ENCODE peak calls at places on chromosome 7, in four cellular contexts. J is OCI-LY7, P is right atrium auricular region, V is tibial nerve. Q is an unnamed sample.
A peak's percentile ranks its signal among the peaks of the same experiment; 100 is the strongest.

GRCh38 chr7:44958645-44959344 is 20.0 kb downstream of the MYO1G start:
- DNase-seq in J (no peak), P (no peak), V (no peak), Q (no peak)

GRCh38 chr7:6279341-6279740 is 6.9 kb upstream of the CYTH3 start:
- DNase-seq in J (no peak), P (no peak), V (no peak), Q (no peak)

GRCh38 chr7:33500590-33500989 is 371.2 kb downstream of the BBS9 start:
- DNase-seq in J (no peak), P (no peak), V (no peak), Q (no peak)

GRCh38 chr7:35036361-35037171 is 719 bp downstream of the DPY19L1 start:
- DNase-seq in J (peak; percentile 51), P (peak; percentile 70), V (peak; percentile 17), Q (peak; percentile 90)

GRCh38 chr7:5557920-5558401 is 134.3 kb upstream of the TNRC18 start:
- DNase-seq in J (peak; percentile 57), P (peak; percentile 85), V (peak; percentile 57), Q (no peak)

GRCh38 chr7:80294321-80294720 is 159.7 kb downstream of the GNAI1 start:
- DNase-seq in J (no peak), P (no peak), V (no peak), Q (no peak)

GRCh38 chr7:44541028-44541869 is at the start of gene NPC1L1:
- DNase-seq in J (no peak), P (no peak), V (no peak), Q (no peak)

GRCh38 chr7:47941136-47941844 is 7.0 kb downstream of the PKD1L1 start:
- DNase-seq in J (no peak), P (peak; percentile 80), V (no peak), Q (no peak)

GRCh38 chr7:142478479-142479220 is 220.8 kb upstream of the PRSS58 start:
- DNase-seq in J (peak; percentile 58), P (no peak), V (no peak), Q (no peak)

GRCh38 chr7:30074422-30075030 is 46.3 kb downstream of the PLEKHA8 start:
- DNase-seq in J (peak; percentile 62), P (no peak), V (no peak), Q (no peak)

GRCh38 chr7:23247602-23248335 is 1.2 kb downstream of the GPNMB start:
- DNase-seq in J (no peak), P (peak; percentile 63), V (peak; percentile 21), Q (no peak)

GRCh38 chr7:138468244-138469123 is 8.4 kb downstream of the TRIM24 start:
- DNase-seq in J (no peak), P (no peak), V (no peak), Q (no peak)

GRCh38 chr7:14691597-14692203 is 210.9 kb downstream of the DGKB start:
- DNase-seq in J (peak; percentile 47), P (peak; percentile 64), V (peak; percentile 46), Q (no peak)

GRCh38 chr7:155071121-155071651 is 1.1 kb downstream of the HTR5A start:
- DNase-seq in J (no peak), P (peak; percentile 9), V (no peak), Q (no peak)

GRCh38 chr7:108611268-108611667 is 41.6 kb downstream of the DNAJB9 start:
- DNase-seq in J (no peak), P (no peak), V (no peak), Q (no peak)

GRCh38 chr7:43535810-43536585 is 46.9 kb upstream of the STK17A start:
- DNase-seq in J (no peak), P (no peak), V (no peak), Q (no peak)

GRCh38 chr7:97601941-97602457 is 129.9 kb upstream of the TAC1 start:
- DNase-seq in J (no peak), P (no peak), V (no peak), Q (no peak)

GRCh38 chr7:108094933-108095710 is 35.0 kb downstream of the LAMB4 start:
- DNase-seq in J (peak; percentile 8), P (peak; percentile 78), V (no peak), Q (no peak)

GRCh38 chr7:150728609-150729008 is 8.6 kb upstream of the GIMAP5 start:
- DNase-seq in J (no peak), P (no peak), V (no peak), Q (no peak)

GRCh38 chr7:75737856-75738603 is 711 bp downstream of the HIP1 start:
- DNase-seq in J (peak; percentile 35), P (no peak), V (no peak), Q (no peak)

GRCh38 chr7:138243430-138243829 is 167.2 kb downstream of the AKR1D1 start:
- DNase-seq in J (no peak), P (no peak), V (no peak), Q (no peak)

GRCh38 chr7:44278451-44279161 is 46.8 kb downstream of the CAMK2B start:
- DNase-seq in J (no peak), P (no peak), V (no peak), Q (no peak)

GRCh38 chr7:151459726-151460473 is 20.0 kb upstream of the CRYGN start:
- DNase-seq in J (no peak), P (peak; percentile 97), V (peak; percentile 75), Q (peak; percentile 96)

GRCh38 chr7:40715053-40715430 is 580.2 kb downstream of the SUGCT start:
- DNase-seq in J (no peak), P (no peak), V (no peak), Q (no peak)
- H3K27ac ChIP-seq in J (no peak overlapping the region), P (no peak overlapping the region), V (peak overlapping the region; percentile 18), Q (no peak overlapping the region)

GRCh38 chr7:84249651-84250050 is 55.1 kb upstream of the SEMA3A start:
- DNase-seq in J (no peak), P (no peak), V (no peak), Q (no peak)

GRCh38 chr7:84248267-84248666 is 53.7 kb upstream of the SEMA3A start:
- DNase-seq in J (no peak), P (no peak), V (no peak), Q (no peak)

GRCh38 chr7:84245831-84246230 is 51.2 kb upstream of the SEMA3A start:
- DNase-seq in J (no peak), P (no peak), V (no peak), Q (no peak)

GRCh38 chr7:84248843-84249242 is 54.3 kb upstream of the SEMA3A start:
- DNase-seq in J (no peak), P (no peak), V (no peak), Q (no peak)

DNA sequence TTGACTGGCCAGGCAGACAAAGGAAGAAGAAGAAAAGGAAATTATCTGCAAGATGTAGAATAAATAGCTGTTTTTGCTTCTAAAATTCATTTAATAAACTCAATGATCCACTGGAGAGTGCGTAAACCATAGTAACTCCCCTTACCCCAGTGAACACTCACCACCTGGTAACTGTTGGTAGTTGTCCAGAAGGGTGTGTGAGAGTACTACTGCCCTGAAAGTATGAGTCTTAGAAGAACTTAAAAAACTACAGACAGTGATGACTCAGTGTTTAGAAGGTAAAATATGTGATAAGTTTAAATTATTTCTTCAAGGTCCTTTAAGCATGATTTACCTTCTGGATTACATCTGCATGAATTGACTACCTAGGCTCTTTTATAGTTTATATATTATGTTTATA is 53.0 kb upstream of the SEMA3A start:
- DNase-seq in J (no peak), P (no peak), V (no peak), Q (no peak)
- TF ChIP-seq CTCF in J (no peak), P (no peak), V (no peak), Q (no peak)

DNA sequence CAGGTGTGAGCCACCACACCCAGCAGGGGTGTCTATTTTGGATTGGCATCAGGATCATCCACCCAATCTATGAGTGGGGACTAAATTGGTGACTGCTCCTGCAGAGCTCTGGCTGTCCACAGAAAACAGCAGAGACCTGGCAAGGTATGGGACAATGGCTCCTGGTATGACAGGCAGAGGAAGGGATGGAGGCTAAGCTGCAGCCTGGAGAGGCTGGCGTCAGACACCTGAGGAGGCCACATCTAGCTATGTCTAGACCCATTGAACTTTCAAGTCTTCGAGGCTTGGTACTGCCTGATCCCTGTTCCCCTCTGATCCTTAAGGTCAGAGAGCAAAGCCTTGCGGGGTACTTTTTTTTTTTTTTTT is 3.2 kb upstream of the SERPINE1 start:
- DNase-seq in J (no peak), P (no peak), V (no peak), Q (no peak)
- H3K4me1 ChIP-seq in J (peaks cover 23% of the 10 kb centered on the region), P (no peaks in the 10 kb centered on the region), V (peaks cover 61% of the 10 kb centered on the region), Q (peaks cover 61% of the 10 kb centered on the region)

GRCh38 chr7:41113663-41114062 is 589.2 kb downstream of the INHBA start:
- DNase-seq in J (no peak), P (no peak), V (no peak), Q (no peak)

GRCh38 chr7:41116817-41117216 is 586.1 kb downstream of the INHBA start:
- DNase-seq in J (no peak), P (no peak), V (no peak), Q (no peak)

GRCh38 chr7:41114166-41114565 is 588.7 kb downstream of the INHBA start:
- DNase-seq in J (no peak), P (no peak), V (no peak), Q (no peak)

GRCh38 chr7:41116337-41116736 is 586.6 kb downstream of the INHBA start:
- DNase-seq in J (no peak), P (no peak), V (no peak), Q (no peak)

GRCh38 chr7:41114691-41115090 is 588.2 kb downstream of the INHBA start:
- DNase-seq in J (no peak), P (no peak), V (no peak), Q (no peak)
- H3K27ac ChIP-seq in J (no peak overlapping the region), P (no peak overlapping the region), V (no peak overlapping the region), Q (no peak overlapping the region)

GRCh38 chr7:94655884-94656657 is at the start of gene SGCE:
- DNase-seq in J (peak; percentile 79), P (peak; percentile 66), V (peak; percentile 48), Q (no peak)
- TF ChIP-seq CTCF in J (no peak), P (peak; percentile 79), V (peak; percentile 50), Q (peak; percentile 29)

GRCh38 chr7:117790251-117790650 is 83.0 kb downstream of the CTTNBP2 start:
- DNase-seq in J (no peak), P (no peak), V (no peak), Q (no peak)
- H3K4me1 ChIP-seq in J (no peaks in the 10 kb centered on the region), P (no peaks in the 10 kb centered on the region), V (no peaks in the 10 kb centered on the region), Q (peaks cover 4% of the 10 kb centered on the region)